ENCODE peak calls at places on chromosome 1, in ten cellular contexts. One of them, this sample, is unnamed.

GRCh38 chr1:43983253-43983904 is 4.4 kb downstream of the B4GALT2 start:
- DNase-seq in naive thymus-derived CD4-positive, alpha-beta T cell: no peak
- DNase-seq in NCI-H510A treated with DMSO at 0.1 percent for 48 hours: no peak
- DNase-seq in left colon: no peak
- DNase-seq in AG08396: no peak
- DNase-seq in ovary: no peak
- DNase-seq in stimulated activated CD8-positive, alpha-beta memory T cell treated with anti-CD3 and anti-CD28 coated beads, Interleukin-15, amount 100 ng/mL, for 48 hours: no peak
- DNase-seq in fibroblast of lung: no peak
- DNase-seq in nephron progenitor cell: no peak
- DNase-seq in GM04504: no peak
- DNase-seq in this sample: no peak

GRCh38 chr1:30225336-30225735 is 498.0 kb downstream of the MATN1 start:
- DNase-seq in nephron progenitor cell: no peak
- DNase-seq in fibroblast of lung: no peak
- DNase-seq in stimulated activated CD8-positive, alpha-beta memory T cell treated with anti-CD3 and anti-CD28 coated beads, Interleukin-15, amount 100 ng/mL, for 48 hours: no peak
- DNase-seq in NCI-H510A treated with DMSO at 0.1 percent for 48 hours: no peak
- DNase-seq in naive thymus-derived CD4-positive, alpha-beta T cell: no peak
- DNase-seq in ovary: no peak
- DNase-seq in GM04504: no peak
- DNase-seq in AG08396: no peak
- DNase-seq in left colon: no peak
- DNase-seq in this sample: no peak

GRCh38 chr1:114236517-114236916 is 82.8 kb upstream of the SYT6 start:
- DNase-seq in left colon: no peak
- DNase-seq in GM04504: no peak
- DNase-seq in naive thymus-derived CD4-positive, alpha-beta T cell: no peak
- DNase-seq in fibroblast of lung: no peak
- DNase-seq in stimulated activated CD8-positive, alpha-beta memory T cell treated with anti-CD3 and anti-CD28 coated beads, Interleukin-15, amount 100 ng/mL, for 48 hours: no peak
- DNase-seq in nephron progenitor cell: no peak
- DNase-seq in NCI-H510A treated with DMSO at 0.1 percent for 48 hours: no peak
- DNase-seq in AG08396: no peak
- DNase-seq in ovary: no peak
- DNase-seq in this sample: no peak

GRCh38 chr1:48765335-48765734 is 11.4 kb downstream of the BEND5 start:
- DNase-seq in NCI-H510A treated with DMSO at 0.1 percent for 48 hours: no peak
- DNase-seq in nephron progenitor cell: no peak
- DNase-seq in naive thymus-derived CD4-positive, alpha-beta T cell: no peak
- DNase-seq in stimulated activated CD8-positive, alpha-beta memory T cell treated with anti-CD3 and anti-CD28 coated beads, Interleukin-15, amount 100 ng/mL, for 48 hours: no peak
- DNase-seq in fibroblast of lung: no peak
- DNase-seq in GM04504: no peak
- DNase-seq in AG08396: no peak
- DNase-seq in ovary: no peak
- DNase-seq in left colon: no peak
- DNase-seq in this sample: no peak

GRCh38 chr1:180571832-180572636 is 13.3 kb downstream of the OVAAL start:
- DNase-seq in ovary: no peak
- DNase-seq in nephron progenitor cell: no peak
- DNase-seq in naive thymus-derived CD4-positive, alpha-beta T cell: no peak
- DNase-seq in AG08396: no peak
- DNase-seq in GM04504: no peak
- DNase-seq in NCI-H510A treated with DMSO at 0.1 percent for 48 hours: no peak
- DNase-seq in stimulated activated CD8-positive, alpha-beta memory T cell treated with anti-CD3 and anti-CD28 coated beads, Interleukin-15, amount 100 ng/mL, for 48 hours: peak
- DNase-seq in fibroblast of lung: no peak
- DNase-seq in left colon: no peak
- DNase-seq in this sample: no peak

GRCh38 chr1:25952851-25953401 is 44.9 kb downstream of the PAFAH2 start:
- DNase-seq in ovary: no peak
- DNase-seq in left colon: peak
- DNase-seq in AG08396: peak
- DNase-seq in GM04504: peak
- DNase-seq in stimulated activated CD8-positive, alpha-beta memory T cell treated with anti-CD3 and anti-CD28 coated beads, Interleukin-15, amount 100 ng/mL, for 48 hours: no peak
- DNase-seq in fibroblast of lung: peak
- DNase-seq in NCI-H510A treated with DMSO at 0.1 percent for 48 hours: no peak
- DNase-seq in nephron progenitor cell: no peak
- DNase-seq in naive thymus-derived CD4-positive, alpha-beta T cell: no peak
- DNase-seq in this sample: no peak

GRCh38 chr1:90371106-90371813 is 345.8 kb downstream of the BARHL2 start:
- DNase-seq in naive thymus-derived CD4-positive, alpha-beta T cell: no peak
- DNase-seq in ovary: no peak
- DNase-seq in left colon: no peak
- DNase-seq in fibroblast of lung: peak
- DNase-seq in NCI-H510A treated with DMSO at 0.1 percent for 48 hours: peak
- DNase-seq in AG08396: no peak
- DNase-seq in nephron progenitor cell: no peak
- DNase-seq in stimulated activated CD8-positive, alpha-beta memory T cell treated with anti-CD3 and anti-CD28 coated beads, Interleukin-15, amount 100 ng/mL, for 48 hours: no peak
- DNase-seq in GM04504: no peak
- DNase-seq in this sample: no peak

GRCh38 chr1:18927654-18928272 is 25.4 kb upstream of the ALDH4A1 start:
- DNase-seq in left colon: no peak
- DNase-seq in ovary: no peak
- DNase-seq in fibroblast of lung: no peak
- DNase-seq in AG08396: no peak
- DNase-seq in GM04504: no peak
- DNase-seq in NCI-H510A treated with DMSO at 0.1 percent for 48 hours: no peak
- DNase-seq in nephron progenitor cell: no peak
- DNase-seq in naive thymus-derived CD4-positive, alpha-beta T cell: no peak
- DNase-seq in stimulated activated CD8-positive, alpha-beta memory T cell treated with anti-CD3 and anti-CD28 coated beads, Interleukin-15, amount 100 ng/mL, for 48 hours: peak
- DNase-seq in this sample: no peak

GRCh38 chr1:174968750-174969244 is 30.9 kb upstream of the CACYBP start:
- DNase-seq in ovary: no peak
- DNase-seq in AG08396: peak
- DNase-seq in NCI-H510A treated with DMSO at 0.1 percent for 48 hours: no peak
- DNase-seq in stimulated activated CD8-positive, alpha-beta memory T cell treated with anti-CD3 and anti-CD28 coated beads, Interleukin-15, amount 100 ng/mL, for 48 hours: no peak
- DNase-seq in GM04504: no peak
- DNase-seq in left colon: no peak
- DNase-seq in nephron progenitor cell: no peak
- DNase-seq in fibroblast of lung: peak
- DNase-seq in naive thymus-derived CD4-positive, alpha-beta T cell: no peak
- DNase-seq in this sample: no peak